ENCODE peak calls at places on chromosomes 4 and X, in seven cellular contexts. J is kidney, E is nephron progenitor cell, Q is B cell, F is tibial artery, M is GM23338, S is testis. A is an unnamed sample.

GRCh38 chr4:148184922-148185321 is 257.3 kb downstream of the NR3C2 start:
- DNase-seq in J (no peak), E (no peak), Q (no peak), F (no peak), M (no peak), S (no peak), A (no peak)

GRCh38 chr4:17055788-17056187 is 157.3 kb upstream of the LDB2 start:
- DNase-seq in J (no peak), E (no peak), Q (no peak), F (no peak), M (no peak), S (no peak), A (no peak)

GRCh38 chr4:165190591-165191212 is 16.7 kb upstream of the KLHL2 start:
- DNase-seq in J (no peak), E (no peak), Q (no peak), F (no peak), M (no peak), S (no peak), A (no peak)

GRCh38 chr4:121791481-121791880 is 9.6 kb upstream of the EXOSC9 start:
- DNase-seq in J (no peak), E (no peak), Q (no peak), F (no peak), M (no peak), S (no peak), A (no peak)

GRCh38 chr4:82905205-82905604 is 4.7 kb downstream of the THAP9 start:
- DNase-seq in J (no peak), E (no peak), Q (no peak), F (no peak), M (no peak), S (no peak), A (no peak)

GRCh38 chrX:24619647-24620046 is 27.5 kb downstream of the PCYT1B start:
- DNase-seq in J (no peak), E (no peak), Q (no peak), F (no peak), M (no peak), S (peak), A (no peak)

GRCh38 chr4:56272946-56273728 is 114.2 kb downstream of the AASDH start:
- DNase-seq in J (no peak), E (no peak), Q (no peak), F (no peak), M (no peak), S (no peak), A (no peak)

GRCh38 chrX:53312946-53313745 is 31.8 kb upstream of the IQSEC2 start:
- DNase-seq in J (peak), E (peak), Q (peak), F (peak), M (peak), S (peak), A (no peak)

GRCh38 chrX:41481264-41482109 is 34.3 kb downstream of the NYX start:
- DNase-seq in J (no peak), E (no peak), Q (no peak), F (no peak), M (peak), S (no peak), A (no peak)

GRCh38 chrX:7746861-7747260 is 96.1 kb upstream of the VCX start:
- DNase-seq in J (no peak), E (no peak), Q (no peak), F (no peak), M (no peak), S (no peak), A (no peak)

GRCh38 chr4:183659029-183659870 is at the start of the genes RWDD4 and TRAPPC11:
- DNase-seq in J (peak), E (peak), Q (peak), F (peak), M (peak), S (peak), A (peak)

GRCh38 chr4:5300275-5300674 is 249.0 kb downstream of the STK32B start:
- DNase-seq in J (no peak), E (no peak), Q (no peak), F (no peak), M (no peak), S (no peak), A (no peak)

GRCh38 chr4:175772170-175772685 is 39.8 kb downstream of the GPM6A start:
- DNase-seq in J (no peak), E (no peak), Q (no peak), F (no peak), M (peak), S (no peak), A (no peak)

GRCh38 chr4:114780205-114780604 is 181.6 kb downstream of the UGT8 start:
- DNase-seq in J (no peak), E (peak), Q (no peak), F (no peak), M (peak), S (peak), A (no peak)

GRCh38 chr4:102007959-102008425 is 217.5 kb downstream of the BANK1 start:
- DNase-seq in J (no peak), E (no peak), Q (no peak), F (no peak), M (no peak), S (no peak), A (no peak)

GRCh38 chrX:49059209-49060191 is 701 bp downstream of the CCDC120 start:
- DNase-seq in J (no peak), E (no peak), Q (no peak), F (no peak), M (peak), S (no peak), A (no peak)

GRCh38 chrX:134202561-134202960 is 34.4 kb upstream of the CCDC160 start:
- DNase-seq in J (no peak), E (no peak), Q (no peak), F (no peak), M (peak), S (no peak), A (no peak)

GRCh38 chrX:151752847-151753246 is 18.3 kb downstream of the CNGA2 start:
- DNase-seq in J (no peak), E (no peak), Q (no peak), F (no peak), M (no peak), S (no peak), A (no peak)

GRCh38 chr4:107863416-107863815 is 38.7 kb downstream of the SGMS2 start:
- DNase-seq in J (no peak), E (no peak), Q (no peak), F (no peak), M (no peak), S (no peak), A (no peak)

GRCh38 chr4:155638195-155638960 is 28.3 kb upstream of the GUCY1A1 start:
- DNase-seq in J (no peak), E (no peak), Q (no peak), F (no peak), M (no peak), S (no peak), A (no peak)

GRCh38 chr4:2596153-2596552 is 59.7 kb downstream of the FAM193A start:
- DNase-seq in J (no peak), E (no peak), Q (no peak), F (no peak), M (no peak), S (no peak), A (no peak)

GRCh38 chr4:2595436-2595835 is 59.0 kb downstream of the FAM193A start:
- DNase-seq in J (no peak), E (no peak), Q (no peak), F (no peak), M (no peak), S (no peak), A (no peak)

GRCh38 chr4:2600878-2601277 is 64.4 kb downstream of the FAM193A start:
- DNase-seq in J (no peak), E (no peak), Q (no peak), F (no peak), M (no peak), S (no peak), A (no peak)

GRCh38 chr4:2604614-2605013 is 68.2 kb downstream of the FAM193A start:
- DNase-seq in J (no peak), E (no peak), Q (no peak), F (no peak), M (no peak), S (no peak), A (no peak)

GRCh38 chr4:2598661-2599654 is 62.5 kb downstream of the FAM193A start:
- DNase-seq in J (no peak), E (no peak), Q (peak), F (no peak), M (peak), S (peak), A (peak)
- TF ChIP-seq CTCF in J (peak), E (no peak), Q (peak), F (no peak), M (no peak), S (no peak), A (no peak)

GRCh38 chrX:17547658-17548057 is 172.7 kb downstream of the NHS start:
- DNase-seq in J (peak), E (no peak), Q (no peak), F (no peak), M (no peak), S (peak), A (peak)
- TF ChIP-seq CTCF in J (no peak), E (no peak), Q (no peak), F (no peak), M (no peak), S (no peak), A (no peak)

GRCh38 chrX:126141014-126141413 is 25.1 kb downstream of the DCAF12L2 start:
- DNase-seq in J (no peak), E (no peak), Q (no peak), F (no peak), M (peak), S (no peak), A (no peak)

DNA sequence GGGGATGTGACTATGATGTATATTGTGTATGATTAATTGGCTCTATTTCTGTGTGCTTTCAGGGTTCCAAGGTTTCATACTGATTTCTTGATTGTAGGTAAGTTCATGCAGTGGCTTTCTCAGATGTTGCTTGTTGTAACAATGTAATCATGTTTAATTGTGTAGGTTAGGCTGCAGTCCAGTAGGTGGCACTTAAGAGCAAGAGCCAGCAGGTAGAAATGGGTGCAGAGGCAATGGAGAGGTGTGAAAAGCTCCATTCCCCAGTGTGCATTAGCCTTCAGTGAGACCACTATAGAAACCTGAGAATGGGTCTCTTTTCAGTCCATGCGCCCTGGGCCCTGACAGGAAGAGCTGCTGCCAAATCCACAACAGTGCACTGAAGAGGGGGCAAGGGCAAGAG is 28.2 kb downstream of the DCAF12L2 start:
- DNase-seq in J (no peak), E (no peak), Q (no peak), F (no peak), M (peak), S (peak), A (no peak)
- TF ChIP-seq CTCF in J (peak), E (peak), Q (no peak), F (no peak), M (peak), S (no peak), A (no peak)

DNA sequence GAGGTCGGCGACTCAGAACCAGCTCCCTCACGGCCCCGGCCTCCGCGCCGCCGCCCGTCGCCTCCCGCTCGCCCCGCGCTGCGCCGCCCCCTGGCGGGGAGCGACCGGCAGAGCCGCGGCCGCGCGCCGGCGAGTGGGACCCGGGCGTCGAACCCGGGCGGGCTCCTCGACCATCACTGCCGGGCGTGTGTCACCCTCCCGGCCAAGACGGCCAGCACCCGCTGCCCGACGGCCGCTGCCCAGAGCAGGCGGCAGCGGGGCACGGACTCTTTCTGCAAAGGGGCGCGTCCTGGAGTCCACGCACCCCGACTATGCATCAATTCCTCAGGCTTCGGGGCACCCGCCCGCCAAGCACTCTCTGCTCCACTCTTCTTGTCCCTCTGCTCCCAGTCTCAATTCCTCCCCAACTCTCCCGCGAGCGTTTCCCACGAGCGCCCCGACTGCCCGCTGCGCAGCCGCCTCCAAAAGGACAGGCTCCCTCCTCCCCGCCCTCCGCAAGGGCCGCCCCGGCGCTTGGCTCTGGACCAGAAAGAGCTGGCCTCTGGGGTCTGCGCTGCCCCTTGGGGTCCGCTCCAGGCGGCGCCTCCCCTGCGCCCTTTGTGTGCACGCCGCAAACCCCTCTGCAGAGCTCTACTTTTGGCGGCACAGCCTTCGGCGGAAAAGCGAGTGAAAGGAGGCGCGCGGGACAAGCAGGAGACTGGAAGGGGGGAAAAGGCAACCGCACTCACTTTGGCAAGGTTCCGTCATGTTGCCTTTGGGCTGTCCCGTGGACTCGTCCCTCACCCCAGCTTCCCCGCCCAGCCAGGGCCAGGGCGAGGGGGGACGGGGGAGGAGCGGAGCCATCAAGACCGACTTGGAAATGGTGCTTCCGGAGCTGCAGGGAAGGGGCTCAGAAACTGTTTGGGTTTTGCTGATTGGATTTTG is 1.1 kb downstream of the PDE5A start:
- DNase-seq in J (peak), E (peak), Q (peak), F (peak), M (peak), S (peak), A (peak)
- TF ChIP-seq CTCF in J (peak), E (no peak), Q (peak), F (peak), M (peak), S (peak), A (peak)

GRCh38 chrX:155056877-155057792 is 13.8 kb downstream of the CMC4 start:
- DNase-seq in J (peak), E (peak), Q (peak), F (peak), M (peak), S (peak), A (peak)
- TF ChIP-seq CTCF in J (peak), E (peak), Q (peak), F (peak), M (peak), S (peak), A (peak)

GRCh38 chr4:90293320-90293719 is 166.1 kb downstream of the CCSER1 start:
- DNase-seq in J (no peak), E (no peak), Q (no peak), F (no peak), M (peak), S (no peak), A (no peak)
- TF ChIP-seq CTCF in J (peak), E (peak), Q (peak), F (no peak), M (peak), S (no peak), A (peak)

GRCh38 chrX:115892056-115892708 is 278.4 kb upstream of the AGTR2 start:
- DNase-seq in J (no peak), E (no peak), Q (no peak), F (no peak), M (no peak), S (no peak), A (peak)

GRCh38 chrX:115892787-115893671 is 277.5 kb upstream of the AGTR2 start:
- DNase-seq in J (peak), E (no peak), Q (no peak), F (no peak), M (peak), S (no peak), A (no peak)

GRCh38 chrX:115896362-115896761 is 274.2 kb upstream of the AGTR2 start:
- DNase-seq in J (no peak), E (no peak), Q (no peak), F (no peak), M (no peak), S (no peak), A (no peak)

GRCh38 chrX:115895678-115896329 is 274.7 kb upstream of the AGTR2 start:
- DNase-seq in J (no peak), E (no peak), Q (no peak), F (no peak), M (no peak), S (no peak), A (no peak)

DNA sequence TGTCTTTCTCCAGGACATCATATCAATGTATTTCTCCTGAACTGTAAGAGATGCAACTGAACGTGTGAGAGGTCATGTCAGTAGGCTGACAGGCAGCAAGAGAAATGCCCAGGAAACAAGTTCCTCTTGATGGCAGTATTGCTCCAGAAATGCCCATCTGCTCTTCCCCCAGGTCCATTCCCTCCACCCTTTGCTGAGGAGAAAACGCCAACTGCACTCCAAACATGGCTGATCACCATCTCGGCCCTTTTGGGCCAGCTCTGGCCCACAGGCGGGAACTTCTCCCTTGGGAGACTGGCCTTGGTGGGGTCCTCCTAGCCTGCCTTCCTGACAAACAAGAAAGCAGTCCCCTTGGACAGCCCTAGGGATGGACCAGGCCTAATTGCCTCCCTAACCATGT is 276.5 kb upstream of the AGTR2 start:
- DNase-seq in J (no peak), E (no peak), Q (no peak), F (no peak), M (no peak), S (no peak), A (no peak)
- TF ChIP-seq CTCF in J (no peak), E (no peak), Q (no peak), F (no peak), M (no peak), S (no peak), A (peak)

DNA sequence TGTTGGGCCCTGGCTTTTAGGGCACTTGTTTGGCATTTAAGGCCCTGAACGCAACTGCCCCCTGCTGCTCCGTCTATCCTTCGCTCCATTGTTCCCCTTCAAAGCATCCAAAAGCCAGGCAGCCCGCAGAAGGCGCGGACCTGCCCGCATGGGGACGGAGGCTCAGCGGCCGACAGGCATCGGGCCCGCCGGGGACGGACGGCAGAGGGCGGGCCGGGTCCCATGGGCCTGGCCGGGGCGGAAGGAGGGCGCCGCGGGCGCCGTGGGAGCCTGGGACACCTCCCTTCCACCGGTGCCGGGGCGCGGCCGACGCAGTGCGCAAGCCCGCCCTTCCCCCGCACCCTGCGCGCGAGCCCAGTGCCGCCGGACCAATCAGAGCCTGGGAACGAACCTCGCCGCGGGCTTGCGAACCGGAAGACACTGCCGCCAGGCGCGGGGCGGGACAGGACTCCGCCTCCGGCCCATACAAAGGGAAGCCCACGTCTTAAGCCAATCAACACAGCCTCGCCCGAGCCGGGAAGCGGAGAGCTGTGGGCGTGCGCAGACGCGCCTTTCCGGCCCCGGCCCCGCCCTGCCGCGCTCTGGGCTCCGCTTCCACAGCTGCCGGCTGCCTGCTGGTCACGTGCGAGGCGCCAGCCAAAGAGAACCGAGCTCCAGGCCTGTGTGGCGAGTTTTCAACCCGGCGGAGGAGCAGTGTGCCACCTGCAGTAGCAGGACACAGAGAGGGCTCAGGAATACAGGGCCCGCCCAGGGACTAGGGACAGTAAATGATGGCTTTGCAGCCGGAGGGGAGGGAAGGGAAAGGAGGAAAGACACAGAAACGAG is 2.1 kb upstream of the ARHGAP4 start:
- DNase-seq in J (peak), E (peak), Q (peak), F (peak), M (peak), S (peak), A (peak)
- TF ChIP-seq CTCF in J (no peak), E (no peak), Q (no peak), F (peak), M (no peak), S (no peak), A (no peak)

DNA sequence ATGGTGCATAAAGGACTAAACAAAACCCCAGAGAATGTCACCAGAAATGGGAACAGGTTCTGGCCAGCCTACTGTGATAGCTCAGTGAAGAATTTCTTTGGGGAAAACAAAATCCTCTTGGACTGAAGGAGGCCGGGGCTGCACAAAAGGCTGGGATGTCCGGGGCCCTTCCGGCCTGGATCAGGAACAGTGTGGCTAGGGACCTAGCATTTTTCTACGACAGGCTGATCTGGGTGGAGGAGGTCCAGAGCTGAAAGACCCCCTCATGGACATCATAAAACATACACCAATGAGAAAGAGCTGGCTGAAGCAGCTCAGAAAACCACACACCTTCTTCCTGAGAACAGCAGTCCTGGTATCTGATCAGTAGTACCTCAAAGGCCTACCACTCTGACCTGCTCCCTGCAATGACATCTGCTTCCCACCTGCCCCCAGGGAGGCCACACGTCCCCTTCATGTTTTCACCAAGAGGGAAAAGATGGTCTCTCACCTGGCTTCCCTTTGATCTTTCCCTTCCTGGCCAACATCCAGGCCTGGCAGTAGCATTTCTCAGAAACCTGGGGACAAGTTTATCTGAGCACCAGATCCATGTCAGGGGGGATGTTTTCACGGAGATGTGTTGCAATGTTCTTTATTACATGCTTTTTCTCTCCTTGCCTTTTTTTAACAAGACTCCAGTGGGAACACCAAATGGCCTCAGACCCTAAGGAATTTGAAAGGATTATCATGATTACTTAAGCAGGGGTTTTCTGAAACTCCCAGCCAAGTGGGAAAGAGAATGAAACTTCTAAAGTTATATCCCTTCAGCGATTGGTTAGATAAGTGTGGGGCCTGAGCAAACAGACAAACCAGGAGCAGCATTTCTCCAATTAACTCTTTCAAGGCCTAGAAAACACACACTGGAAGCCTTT is 94.4 kb downstream of the BCOR start:
- DNase-seq in J (no peak), E (no peak), Q (no peak), F (no peak), M (no peak), S (no peak), A (no peak)
- TF ChIP-seq CTCF in J (no peak), E (no peak), Q (no peak), F (no peak), M (no peak), S (no peak), A (no peak)

A was measured in left lung.